ENCODE peak calls at places on chromosome X, in five cellular contexts. G is stimulated activated CD4-positive, alpha-beta T cell treated with anti-CD3 and anti-CD28 coated beads, Interleukin-2, amount 100 ng/mL, for 24 hours; P is fibroblast of mammary gland; A is HCT116; S is HTR-8/SVneo. M is an unnamed sample.

GRCh38 chrX:121110536-121110935 is 63.1 kb downstream of the GLUD2 start:
- DNase-seq in G (no peak), P (no peak), A (no peak), S (no peak), M (no peak)

GRCh38 chrX:48958635-48959094 is 1.3 kb upstream of the OTUD5 start:
- DNase-seq in G (no peak), P (peak), A (no peak), S (no peak), M (no peak)

GRCh38 chrX:154325541-154325940 is 29.9 kb downstream of the TKTL1 start:
- DNase-seq in G (no peak), P (no peak), A (no peak), S (no peak), M (no peak)

GRCh38 chrX:100649550-100650356 is 5.8 kb downstream of the SRPX2 start:
- DNase-seq in G (no peak), P (peak), A (no peak), S (no peak), M (no peak)

GRCh38 chrX:135490979-135491514 is 29.4 kb upstream of the INTS6L start:
- DNase-seq in G (no peak), P (no peak), A (no peak), S (no peak), M (no peak)

GRCh38 chrX:40011483-40012038 is 86.2 kb downstream of the BCOR start:
- DNase-seq in G (no peak), P (no peak), A (no peak), S (no peak), M (no peak)

GRCh38 chrX:153775631-153776595 is 4.9 kb upstream of the SRPK3 start:
- DNase-seq in G (no peak), P (no peak), A (no peak), S (no peak), M (no peak)

GRCh38 chrX:675279-675886 is 44.8 kb downstream of the SHOX start:
- DNase-seq in G (no peak), P (no peak), A (no peak), S (no peak), M (no peak)

GRCh38 chrX:68935362-68935761 is 106.5 kb downstream of the EFNB1 start:
- DNase-seq in G (no peak), P (no peak), A (no peak), S (no peak), M (no peak)

GRCh38 chrX:103571726-103572125 is 13.6 kb upstream of the TCEAL4 start:
- DNase-seq in G (no peak), P (no peak), A (no peak), S (no peak), M (no peak)

GRCh38 chrX:3757510-3758025 is 44.1 kb upstream of the PRKX start:
- DNase-seq in G (no peak), P (no peak), A (no peak), S (no peak), M (no peak)

GRCh38 chrX:11427082-11428033 is 134.1 kb downstream of the AMELX start:
- DNase-seq in G (peak), P (peak), A (no peak), S (no peak), M (no peak)

GRCh38 chrX:146109362-146109761 is 291.7 kb downstream of the SLITRK2 start:
- DNase-seq in G (no peak), P (no peak), A (no peak), S (no peak), M (no peak)

GRCh38 chrX:13428055-13428786 is 108.4 kb upstream of the ATXN3L start:
- DNase-seq in G (no peak), P (peak), A (peak), S (peak), M (no peak)

GRCh38 chrX:152899874-152900719 is 2.2 kb downstream of the ZNF185 start:
- DNase-seq in G (no peak), P (no peak), A (no peak), S (no peak), M (no peak)

GRCh38 chrX:64894454-64895038 is 81.7 kb downstream of the ZC4H2 start:
- DNase-seq in G (peak), P (peak), A (peak), S (no peak), M (no peak)

GRCh38 chrX:154459843-154460242 is 1.8 kb downstream of the PLXNA3 start:
- DNase-seq in G (no peak), P (no peak), A (no peak), S (no peak), M (no peak)

GRCh38 chrX:43467608-43468234 is 188.4 kb upstream of the MAOA start:
- DNase-seq in G (no peak), P (no peak), A (no peak), S (no peak), M (no peak)

GRCh38 chrX:9786839-9787635 is 808 bp downstream of the SHROOM2 start:
- DNase-seq in G (no peak), P (no peak), A (no peak), S (no peak), M (no peak)

GRCh38 chrX:11478971-11479370 is 185.8 kb downstream of the AMELX start:
- DNase-seq in G (no peak), P (peak), A (no peak), S (no peak), M (no peak)

GRCh38 chrX:16819634-16820033 is 33.4 kb downstream of the TXLNG start:
- DNase-seq in G (no peak), P (no peak), A (no peak), S (no peak), M (no peak)